ENCODE peak calls at places on chromosome 11, in four cellular contexts. T, M, G and K are unnamed samples.

GRCh38 chr11:102323542-102324261 is 6.4 kb downstream of the BIRC3 start:
- DNase-seq in T (no peak), M (no peak), G (no peak), K (no peak)

GRCh38 chr11:62446091-62446490 is 27.3 kb downstream of the SCGB1A1 start:
- DNase-seq in T (no peak), M (no peak), G (no peak), K (no peak)

GRCh38 chr11:122791411-122791810 is 46.9 kb upstream of the CRTAM start:
- DNase-seq in T (no peak), M (no peak), G (no peak), K (no peak)

GRCh38 chr11:4886186-4886585 is 4.5 kb downstream of the OR51T1 start:
- DNase-seq in T (no peak), M (no peak), G (no peak), K (no peak)

GRCh38 chr11:14618060-14618459 is 25.5 kb upstream of the PDE3B start:
- DNase-seq in T (no peak), M (peak), G (no peak), K (no peak)

GRCh38 chr11:9716275-9717039 is 52.6 kb downstream of the SWAP70 start:
- DNase-seq in T (peak), M (no peak), G (peak), K (peak)

GRCh38 chr11:93512073-93512475 is 31.1 kb downstream of the SMCO4 start:
- DNase-seq in T (peak), M (no peak), G (no peak), K (no peak)

GRCh38 chr11:134474942-134475341 is 62.9 kb upstream of the B3GAT1 start:
- DNase-seq in T (no peak), M (no peak), G (no peak), K (no peak)

GRCh38 chr11:8267280-8267679 is 3.6 kb upstream of the LMO1 start:
- DNase-seq in T (no peak), M (no peak), G (no peak), K (no peak)

GRCh38 chr11:94694309-94695060 is 73.7 kb upstream of the AMOTL1 start:
- DNase-seq in T (no peak), M (no peak), G (no peak), K (no peak)

GRCh38 chr11:19680824-19681368 is 31.7 kb upstream of the NAV2 start:
- DNase-seq in T (no peak), M (no peak), G (no peak), K (no peak)

GRCh38 chr11:1397146-1397861 is 7.6 kb downstream of the BRSK2 start:
- DNase-seq in T (no peak), M (no peak), G (no peak), K (no peak)

GRCh38 chr11:13620063-13620462 is 48.4 kb upstream of the FAR1 start:
- DNase-seq in T (no peak), M (no peak), G (no peak), K (no peak)

GRCh38 chr11:86955674-86956522 is 703 bp upstream of the FZD4 start:
- DNase-seq in T (peak), M (peak), G (peak), K (peak)

GRCh38 chr11:128463386-128463829 is 124.0 kb downstream of the ETS1 start:
- DNase-seq in T (no peak), M (no peak), G (no peak), K (no peak)

GRCh38 chr11:59573216-59573615 is 42.4 kb downstream of the OSBP start:
- DNase-seq in T (no peak), M (no peak), G (no peak), K (no peak)

GRCh38 chr11:62124186-62125113 is 639 bp downstream of the INCENP start:
- DNase-seq in T (no peak), M (peak), G (peak), K (no peak)

GRCh38 chr11:1529286-1529685 is 42.7 kb upstream of the MOB2 start:
- DNase-seq in T (no peak), M (no peak), G (no peak), K (no peak)

GRCh38 chr11:94131363-94132115 is 2.9 kb downstream of the PANX1 start:
- DNase-seq in T (no peak), M (no peak), G (no peak), K (no peak)

GRCh38 chr11:32353884-32354283 is 81.5 kb downstream of the WT1 start:
- DNase-seq in T (no peak), M (no peak), G (no peak), K (no peak)

GRCh38 chr11:44416776-44417175 is 106.8 kb upstream of the ALX4 start:
- DNase-seq in T (no peak), M (no peak), G (no peak), K (peak)

GRCh38 chr11:44421090-44421675 is 111.2 kb upstream of the ALX4 start:
- DNase-seq in T (no peak), M (no peak), G (no peak), K (no peak)

GRCh38 chr11:44418438-44418795 is 108.5 kb upstream of the ALX4 start:
- DNase-seq in T (no peak), M (no peak), G (no peak), K (no peak)

DNA sequence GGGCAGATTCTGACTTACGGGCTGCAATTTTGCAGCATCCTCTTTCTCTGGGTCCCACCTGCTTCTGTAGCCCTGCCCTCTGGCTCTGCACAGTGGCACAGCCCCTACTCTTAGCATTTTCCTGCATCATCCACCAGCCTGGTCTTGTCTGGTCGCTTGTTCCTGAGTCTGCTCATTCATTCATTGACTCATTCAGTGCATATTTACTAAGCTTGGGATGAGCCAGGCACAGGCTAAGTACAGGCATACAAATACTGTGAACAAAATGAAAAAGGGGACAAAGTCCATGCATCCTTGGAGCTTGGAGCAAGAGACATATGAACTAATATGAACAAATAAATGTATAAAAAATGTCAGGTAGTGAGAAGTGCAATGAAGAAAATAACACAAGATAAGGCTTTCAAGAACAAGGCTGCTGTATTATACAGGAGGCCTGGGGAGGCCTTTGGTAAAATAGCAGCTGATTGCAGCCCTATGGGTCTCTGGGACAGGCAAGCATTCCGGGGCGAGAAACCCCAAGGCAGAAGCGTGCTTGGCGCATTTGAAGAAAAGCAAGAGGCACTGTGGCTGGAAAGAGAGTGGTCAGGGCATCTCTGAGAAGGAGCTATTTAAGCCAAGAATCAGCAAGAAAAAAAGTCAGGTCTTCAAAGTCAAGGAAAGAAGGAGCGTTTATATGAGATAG is 108.0 kb upstream of the ALX4 start:
- DNase-seq in T (no peak), M (peak), G (no peak), K (peak)
- TF ChIP-seq USF2 in T (no peak), M (no peak), G (no peak), K (no peak)

DNA sequence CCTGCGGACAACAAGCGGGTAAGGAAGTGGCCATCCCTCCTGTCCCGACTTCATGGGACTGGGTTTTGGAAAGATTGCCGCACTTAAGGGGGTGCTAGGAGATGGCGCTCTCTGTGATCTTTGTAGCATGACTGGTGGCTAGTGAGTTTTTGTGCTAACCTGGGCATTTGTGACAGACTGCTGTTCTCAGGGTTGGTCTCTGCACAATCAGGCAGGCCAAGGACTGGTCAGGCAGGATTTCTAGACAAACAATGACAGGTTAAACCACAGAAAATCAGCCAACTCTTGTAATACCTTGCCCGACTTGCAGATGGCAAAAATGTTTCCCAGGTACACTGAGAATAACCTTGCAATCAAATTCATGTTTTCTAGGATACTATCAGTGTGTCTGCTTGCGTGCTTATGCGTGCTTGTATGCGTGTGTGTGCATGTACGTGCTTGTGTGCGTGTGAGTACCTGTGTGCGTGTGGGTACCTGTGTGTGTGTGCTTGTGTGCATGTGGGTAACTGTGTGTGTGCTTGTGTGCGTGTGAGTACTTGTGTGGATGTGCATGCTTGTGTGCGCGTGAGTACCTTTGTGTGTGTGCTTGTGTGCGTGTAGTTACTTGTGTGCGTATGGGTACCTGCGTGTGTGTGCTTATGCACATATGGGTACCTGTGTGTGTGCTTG is 25.6 kb upstream of the SORL1-AS1 start:
- DNase-seq in T (no peak), M (no peak), G (no peak), K (no peak)
- TF ChIP-seq CHD2 in T (no peak), M (no peak), G (no peak), K (no peak)

GRCh38 chr11:111606986-111607385 is 4.7 kb downstream of the SIK2 start:
- DNase-seq in T (no peak), M (no peak), G (no peak), K (no peak)

GRCh38 chr11:111607751-111608150 is 5.5 kb downstream of the SIK2 start:
- DNase-seq in T (no peak), M (no peak), G (no peak), K (no peak)

GRCh38 chr11:111612211-111612610 is 10.0 kb downstream of the SIK2 start:
- DNase-seq in T (no peak), M (no peak), G (no peak), K (no peak)
- TF ChIP-seq BHLHE40 in T (no peak), M (no peak), G (no peak), K (no peak)

DNA sequence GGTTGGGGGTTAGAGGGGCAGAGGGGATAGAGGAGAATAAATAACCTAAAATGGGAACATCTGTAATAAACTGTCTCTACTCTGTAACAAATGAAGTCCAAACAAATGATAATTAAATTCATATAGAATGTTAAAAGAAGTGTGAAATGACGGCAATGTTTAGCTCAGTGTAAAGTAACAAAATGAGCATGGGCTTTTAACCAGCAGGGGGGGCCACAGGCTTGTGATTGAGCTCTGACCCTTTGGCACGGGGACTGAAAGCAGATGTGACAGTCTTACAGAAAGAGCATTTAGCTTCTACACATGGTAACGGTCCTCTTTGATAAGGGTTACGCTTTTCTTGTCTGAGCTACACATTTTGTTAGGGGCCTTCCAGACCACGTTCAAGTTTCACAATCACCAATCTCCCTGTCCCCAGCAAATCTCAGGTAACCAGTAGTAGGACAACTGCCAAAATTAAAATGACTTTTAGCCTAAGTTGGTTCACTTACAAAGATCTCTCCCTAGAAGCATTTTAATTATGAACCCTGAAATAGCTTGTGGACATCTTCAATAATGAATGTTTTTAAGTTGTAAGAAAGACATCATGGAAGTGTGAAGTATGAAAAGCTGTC is 262.5 kb downstream of the DCDC1 start:
- DNase-seq in T (no peak), M (peak), G (peak), K (peak)
- TF ChIP-seq USF2 in T (no peak), M (no peak), G (no peak), K (no peak)

DNA sequence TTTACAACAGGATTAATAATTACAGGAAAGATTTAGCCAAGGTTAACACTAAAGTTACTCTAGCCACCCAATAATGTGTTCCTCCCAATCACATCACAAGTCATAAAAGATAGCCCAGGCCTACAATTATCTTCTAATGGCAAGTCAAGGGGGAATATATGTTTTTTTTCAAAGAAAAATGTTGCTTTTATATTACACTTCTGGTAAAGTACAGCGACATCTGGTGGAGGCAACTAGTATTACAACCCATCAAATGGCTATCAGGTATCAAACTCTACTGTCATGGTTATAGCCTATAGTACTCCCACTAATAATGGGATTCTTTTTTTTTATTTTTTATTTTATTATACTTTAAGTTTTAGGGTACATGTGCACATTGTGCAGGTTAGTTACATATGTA is 71.8 kb downstream of the XRRA1 start:
- DNase-seq in T (no peak), M (no peak), G (peak), K (peak)
- TF ChIP-seq CHD2 in T (no peak), M (no peak), G (no peak), K (no peak)

GRCh38 chr11:115047631-115048030 is 369.3 kb downstream of the NXPE2 start:
- DNase-seq in T (no peak), M (no peak), G (no peak), K (no peak)

DNA sequence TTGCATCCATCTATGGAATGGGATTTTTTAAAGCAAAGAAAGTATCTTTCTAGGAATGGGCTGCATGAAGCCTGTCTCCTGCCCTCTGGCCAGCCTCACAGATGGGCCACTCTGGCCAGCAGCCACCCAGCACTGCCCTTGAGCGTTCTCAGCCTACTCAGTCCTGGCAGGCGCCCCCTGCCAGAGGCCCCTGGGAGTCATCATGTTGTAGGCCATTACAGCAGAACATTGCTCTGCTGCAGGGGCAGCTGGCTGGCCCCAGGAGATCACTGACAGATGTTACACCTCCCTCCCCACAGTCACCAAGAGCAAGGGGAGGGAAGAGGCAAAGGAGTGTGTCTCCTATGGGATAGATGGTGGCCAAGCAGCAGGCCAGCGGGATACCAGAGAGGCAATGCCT is 363.7 kb downstream of the NXPE2 start:
- DNase-seq in T (no peak), M (no peak), G (no peak), K (no peak)
- TF ChIP-seq BHLHE40 in T (no peak), M (no peak), G (no peak), K (no peak)